ENCODE peak calls at places on chromosomes 16 and 17, in seven cellular contexts. V is GM12878, D is H7, B is Peyer's patch, C is epithelial cell of esophagus, I is GM23248, A is cardiac fibroblast. Z is an unnamed sample.

GRCh38 chr16:12228607-12229499 is 252.3 kb downstream of the SNX29 start:
- DNase-seq in A (peak; percentile 62), I (peak; percentile 50), B (peak; percentile 86), C (peak; percentile 52), D (peak; percentile 77), V (no peak), Z (peak; percentile 68)

GRCh38 chr17:78828470-78829185 is 12.0 kb downstream of the USP36 start:
- DNase-seq in C (peak; percentile 73), D (peak; percentile 66), V (no peak), I (peak; percentile 88), A (peak; percentile 40), B (no peak), Z (peak; percentile 54)

GRCh38 chr16:73232555-73233422 is 184.9 kb upstream of the ZFHX3 start:
- DNase-seq in A (peak; percentile 98), C (no peak), V (no peak), I (no peak), D (no peak), B (peak; percentile 55), Z (peak; percentile 39)

GRCh38 chr17:43545383-43545632 is 832 bp downstream of the ETV4 start:
- DNase-seq in D (no peak), I (peak; percentile 55), V (no peak), B (peak; percentile 53), A (no peak), C (peak; percentile 27), Z (no peak)

GRCh38 chr16:89303604-89304003 is 86.1 kb downstream of the ZNF778 start:
- DNase-seq in C (no peak), A (no peak), B (no peak), I (no peak), D (no peak), V (no peak), Z (no peak)

GRCh38 chr17:82390015-82390859 is 18.7 kb downstream of the UTS2R start:
- DNase-seq in B (no peak), I (no peak), D (peak; percentile 60), V (no peak), C (no peak), A (no peak), Z (no peak)

GRCh38 chr17:35731239-35731931 is at the start of gene RASL10B:
- DNase-seq in D (peak; percentile 95), C (peak; percentile 39), A (peak; percentile 56), I (peak; percentile 73), B (peak; percentile 61), V (no peak), Z (peak; percentile 76)

GRCh38 chr17:37327341-37328090 is 48.3 kb upstream of the C17orf78 start:
- DNase-seq in B (no peak), I (peak; percentile 86), V (no peak), D (no peak), C (no peak), A (peak; percentile 90), Z (no peak)

GRCh38 chr17:17763136-17763535 is 73.7 kb downstream of the SREBF1 start:
- DNase-seq in C (no peak), V (no peak), A (no peak), I (no peak), D (no peak), B (no peak), Z (no peak)

GRCh38 chr16:8900343-8900742 is 18.2 kb downstream of the LITAFD start:
- DNase-seq in I (no peak), B (no peak), V (no peak), C (no peak), A (no peak), D (no peak), Z (no peak)

GRCh38 chr17:37261286-37261685 is 114.5 kb upstream of the C17orf78 start:
- DNase-seq in V (no peak), D (no peak), I (peak; percentile 11), A (peak; percentile 43), B (no peak), C (no peak), Z (no peak)

GRCh38 chr16:67084345-67085028 is 25.3 kb upstream of the PHAF1 start:
- DNase-seq in D (no peak), A (peak; percentile 49), I (no peak), B (no peak), C (no peak), V (no peak), Z (no peak)

GRCh38 chr17:323181-323580 is 29.4 kb downstream of the RPH3AL start:
- DNase-seq in I (no peak), A (no peak), V (no peak), C (no peak), B (no peak), D (no peak), Z (no peak)

GRCh38 chr16:88331989-88332920 is 50.5 kb upstream of the ZNF469 start:
- DNase-seq in C (peak; percentile 88), D (no peak), I (peak; percentile 100), A (peak; percentile 99), V (no peak), B (peak; percentile 61), Z (peak; percentile 98)

GRCh38 chr17:79936661-79937434 is 97.6 kb upstream of the CBX4 start:
- DNase-seq in D (no peak), V (no peak), B (no peak), A (no peak), C (no peak), I (no peak), Z (no peak)

GRCh38 chr17:42548993-42549755 is 3.5 kb upstream of the HSD17B1 start:
- DNase-seq in C (no peak), V (no peak), I (no peak), B (no peak), D (peak; percentile 41), A (no peak), Z (no peak)

GRCh38 chr16:66984902-66985311 is 3.5 kb upstream of the CES4A start:
- DNase-seq in C (no peak), V (no peak), A (no peak), I (no peak), B (no peak), D (no peak), Z (no peak)

GRCh38 chr17:46818319-46818928 is at the start of gene WNT3:
- DNase-seq in D (peak; percentile 97), C (peak; percentile 45), V (no peak), B (peak; percentile 77), I (no peak), A (no peak), Z (no peak)

GRCh38 chr17:70332356-70332755 is 163.0 kb downstream of the KCNJ2 start:
- DNase-seq in A (no peak), B (no peak), C (no peak), I (no peak), V (no peak), D (no peak), Z (no peak)

GRCh38 chr17:9285602-9286001 is 264.3 kb downstream of the NTN1 start:
- DNase-seq in V (no peak), I (peak; percentile 68), A (no peak), B (no peak), C (no peak), D (no peak), Z (no peak)

GRCh38 chr17:55444471-55445441 is 23.1 kb upstream of the MMD start:
- DNase-seq in B (no peak), V (no peak), I (no peak), D (no peak), C (no peak), A (peak; percentile 60), Z (no peak)

GRCh38 chr16:23502466-23502865 is 7.8 kb downstream of the GGA2 start:
- DNase-seq in D (no peak), B (no peak), C (no peak), V (no peak), A (no peak), I (no peak), Z (no peak)
- H3K4me3 ChIP-seq in D (no peak overlapping the region), B (no peak overlapping the region), C (no peak overlapping the region), V (no peak overlapping the region), A (no peak overlapping the region), I (no peak overlapping the region), Z (no peak overlapping the region)

GRCh38 chr17:58333396-58334207 is 5.0 kb upstream of the TSPOAP1 start:
- DNase-seq in C (no peak), A (no peak), B (no peak), D (no peak), I (no peak), V (no peak), Z (no peak)
- H3K4me3 ChIP-seq in C (no peak overlapping the region), A (no peak overlapping the region), B (peak overlapping the region; percentile 62), D (no peak overlapping the region), I (no peak overlapping the region), V (peak overlapping the region; percentile 83), Z (no peak overlapping the region)

GRCh38 chr16:68113059-68113757 is 28.0 kb downstream of the NFATC3 start:
- DNase-seq in D (no peak), I (no peak), V (no peak), A (no peak), B (no peak), C (no peak), Z (no peak)
- H3K4me3 ChIP-seq in D (no peak overlapping the region), I (no peak overlapping the region), V (no peak overlapping the region), A (no peak overlapping the region), B (no peak overlapping the region), C (no peak overlapping the region), Z (no peak overlapping the region)

GRCh38 chr16:804193-805048 is 3.9 kb upstream of the GNG13 start:
- DNase-seq in V (no peak), I (no peak), B (no peak), A (no peak), C (no peak), D (peak; percentile 69), Z (no peak)
- H3K4me3 ChIP-seq in V (no peak overlapping the region), I (no peak overlapping the region), B (no peak overlapping the region), A (no peak overlapping the region), C (no peak overlapping the region), D (no peak overlapping the region), Z (no peak overlapping the region)